ENCODE peak calls at places on chromosomes 6 and 20, in five cellular contexts. One of them, this sample, is unnamed.
A peak's percentile ranks its signal among the peaks of the same experiment; 100 is the strongest.

GRCh38 chr6:138227316-138227781 is 9.1 kb upstream of the PBOV1 start:
- DNase-seq in glutamatergic neuron: no peak
- DNase-seq in stomach: peak; percentile 68
- DNase-seq in fibroblast of lung: no peak
- DNase-seq in CD4-positive, alpha-beta T cell: no peak
- DNase-seq in this sample: no peak

GRCh38 chr6:157265630-157266029 is 57.7 kb downstream of the TMEM242 start:
- DNase-seq in glutamatergic neuron: no peak
- DNase-seq in stomach: no peak
- DNase-seq in fibroblast of lung: no peak
- DNase-seq in CD4-positive, alpha-beta T cell: no peak
- DNase-seq in this sample: no peak

GRCh38 chr6:42562788-42563187 is 1.0 kb upstream of the UBR2 start:
- DNase-seq in glutamatergic neuron: no peak
- DNase-seq in stomach: no peak
- DNase-seq in fibroblast of lung: no peak
- DNase-seq in CD4-positive, alpha-beta T cell: no peak
- DNase-seq in this sample: no peak

GRCh38 chr6:131136021-131136847 is 967 bp downstream of the AKAP7 start:
- DNase-seq in glutamatergic neuron: no peak
- DNase-seq in stomach: no peak
- DNase-seq in fibroblast of lung: peak; percentile 67
- DNase-seq in CD4-positive, alpha-beta T cell: no peak
- DNase-seq in this sample: peak; percentile 28

GRCh38 chr20:24670341-24670821 is 201.0 kb downstream of the SYNDIG1 start:
- DNase-seq in glutamatergic neuron: no peak
- DNase-seq in stomach: no peak
- DNase-seq in fibroblast of lung: no peak
- DNase-seq in CD4-positive, alpha-beta T cell: no peak
- DNase-seq in this sample: no peak

GRCh38 chr6:159989882-159990480 is 21.1 kb downstream of the IGF2R start:
- DNase-seq in glutamatergic neuron: no peak
- DNase-seq in stomach: no peak
- DNase-seq in fibroblast of lung: no peak
- DNase-seq in CD4-positive, alpha-beta T cell: no peak
- DNase-seq in this sample: peak; percentile 46

GRCh38 chr6:15325540-15325955 is 79.7 kb downstream of the JARID2 start:
- DNase-seq in glutamatergic neuron: no peak
- DNase-seq in stomach: no peak
- DNase-seq in fibroblast of lung: no peak
- DNase-seq in CD4-positive, alpha-beta T cell: no peak
- DNase-seq in this sample: no peak

GRCh38 chr6:117591405-117591804 is 10.9 kb downstream of the GOPC start:
- DNase-seq in glutamatergic neuron: no peak
- DNase-seq in stomach: no peak
- DNase-seq in fibroblast of lung: no peak
- DNase-seq in CD4-positive, alpha-beta T cell: no peak
- DNase-seq in this sample: no peak

GRCh38 chr6:169253745-169254238 is at the start of gene THBS2:
- DNase-seq in glutamatergic neuron: peak; percentile 62
- DNase-seq in stomach: no peak
- DNase-seq in fibroblast of lung: peak; percentile 83
- DNase-seq in CD4-positive, alpha-beta T cell: no peak
- DNase-seq in this sample: peak; percentile 92

GRCh38 chr6:26401987-26402658 is at the start of gene BTN3A1:
- DNase-seq in glutamatergic neuron: peak; percentile 42
- DNase-seq in stomach: peak; percentile 60
- DNase-seq in fibroblast of lung: peak; percentile 80
- DNase-seq in CD4-positive, alpha-beta T cell: peak; percentile 53
- DNase-seq in this sample: peak; percentile 72

GRCh38 chr20:35704514-35705261 is 5.5 kb downstream of the ROMO1 start:
- DNase-seq in glutamatergic neuron: no peak
- DNase-seq in stomach: no peak
- DNase-seq in fibroblast of lung: no peak
- DNase-seq in CD4-positive, alpha-beta T cell: no peak
- DNase-seq in this sample: no peak

GRCh38 chr6:43308101-43308989 is at the start of gene CRIP3:
- DNase-seq in glutamatergic neuron: no peak
- DNase-seq in stomach: peak; percentile 34
- DNase-seq in fibroblast of lung: peak; percentile 19
- DNase-seq in CD4-positive, alpha-beta T cell: peak; percentile 38
- DNase-seq in this sample: no peak

GRCh38 chr6:49001856-49002255 is 461.2 kb downstream of the MMUT start:
- DNase-seq in glutamatergic neuron: no peak
- DNase-seq in stomach: no peak
- DNase-seq in fibroblast of lung: peak; percentile 19
- DNase-seq in CD4-positive, alpha-beta T cell: no peak
- DNase-seq in this sample: peak; percentile 37

GRCh38 chr20:23393999-23394775 is 27.1 kb downstream of the NAPB start:
- DNase-seq in glutamatergic neuron: no peak
- DNase-seq in stomach: no peak
- DNase-seq in fibroblast of lung: no peak
- DNase-seq in CD4-positive, alpha-beta T cell: no peak
- DNase-seq in this sample: no peak

GRCh38 chr6:127514396-127515227 is 4.5 kb downstream of the MTCL3 start:
- DNase-seq in glutamatergic neuron: peak; percentile 61
- DNase-seq in stomach: no peak
- DNase-seq in fibroblast of lung: peak; percentile 39
- DNase-seq in CD4-positive, alpha-beta T cell: peak; percentile 50
- DNase-seq in this sample: peak; percentile 16

GRCh38 chr6:157148391-157149323 is 174.7 kb downstream of the TMEM242 start:
- DNase-seq in glutamatergic neuron: no peak
- DNase-seq in stomach: peak; percentile 32
- DNase-seq in fibroblast of lung: peak; percentile 92
- DNase-seq in CD4-positive, alpha-beta T cell: no peak
- DNase-seq in this sample: peak; percentile 92

GRCh38 chr6:140736227-140736626 is 1361.8 kb upstream of the CITED2 start:
- DNase-seq in glutamatergic neuron: no peak
- DNase-seq in stomach: no peak
- DNase-seq in fibroblast of lung: no peak
- DNase-seq in CD4-positive, alpha-beta T cell: no peak
- DNase-seq in this sample: no peak

GRCh38 chr20:53208110-53208908 is 236.2 kb downstream of the TSHZ2 start:
- DNase-seq in glutamatergic neuron: peak; percentile 58
- DNase-seq in stomach: no peak
- DNase-seq in fibroblast of lung: no peak
- DNase-seq in CD4-positive, alpha-beta T cell: no peak
- DNase-seq in this sample: no peak

GRCh38 chr20:33753763-33754162 is 22.0 kb downstream of the ZNF341 start:
- DNase-seq in glutamatergic neuron: no peak
- DNase-seq in stomach: no peak
- DNase-seq in fibroblast of lung: peak; percentile 22
- DNase-seq in CD4-positive, alpha-beta T cell: no peak
- DNase-seq in this sample: peak; percentile 76

GRCh38 chr6:6497976-6498375 is 90.5 kb upstream of the LY86 start:
- DNase-seq in glutamatergic neuron: no peak
- DNase-seq in stomach: no peak
- DNase-seq in fibroblast of lung: no peak
- DNase-seq in CD4-positive, alpha-beta T cell: no peak
- DNase-seq in this sample: no peak

GRCh38 chr6:7262037-7262461 is 51.0 kb downstream of the SSR1 start:
- DNase-seq in glutamatergic neuron: peak; percentile 93
- DNase-seq in stomach: no peak
- DNase-seq in fibroblast of lung: no peak
- DNase-seq in CD4-positive, alpha-beta T cell: no peak
- DNase-seq in this sample: no peak

GRCh38 chr6:113701552-113702254 is 155.4 kb upstream of the MARCKS start:
- DNase-seq in glutamatergic neuron: no peak
- DNase-seq in stomach: no peak
- DNase-seq in fibroblast of lung: no peak
- DNase-seq in CD4-positive, alpha-beta T cell: no peak
- DNase-seq in this sample: no peak

DNA sequence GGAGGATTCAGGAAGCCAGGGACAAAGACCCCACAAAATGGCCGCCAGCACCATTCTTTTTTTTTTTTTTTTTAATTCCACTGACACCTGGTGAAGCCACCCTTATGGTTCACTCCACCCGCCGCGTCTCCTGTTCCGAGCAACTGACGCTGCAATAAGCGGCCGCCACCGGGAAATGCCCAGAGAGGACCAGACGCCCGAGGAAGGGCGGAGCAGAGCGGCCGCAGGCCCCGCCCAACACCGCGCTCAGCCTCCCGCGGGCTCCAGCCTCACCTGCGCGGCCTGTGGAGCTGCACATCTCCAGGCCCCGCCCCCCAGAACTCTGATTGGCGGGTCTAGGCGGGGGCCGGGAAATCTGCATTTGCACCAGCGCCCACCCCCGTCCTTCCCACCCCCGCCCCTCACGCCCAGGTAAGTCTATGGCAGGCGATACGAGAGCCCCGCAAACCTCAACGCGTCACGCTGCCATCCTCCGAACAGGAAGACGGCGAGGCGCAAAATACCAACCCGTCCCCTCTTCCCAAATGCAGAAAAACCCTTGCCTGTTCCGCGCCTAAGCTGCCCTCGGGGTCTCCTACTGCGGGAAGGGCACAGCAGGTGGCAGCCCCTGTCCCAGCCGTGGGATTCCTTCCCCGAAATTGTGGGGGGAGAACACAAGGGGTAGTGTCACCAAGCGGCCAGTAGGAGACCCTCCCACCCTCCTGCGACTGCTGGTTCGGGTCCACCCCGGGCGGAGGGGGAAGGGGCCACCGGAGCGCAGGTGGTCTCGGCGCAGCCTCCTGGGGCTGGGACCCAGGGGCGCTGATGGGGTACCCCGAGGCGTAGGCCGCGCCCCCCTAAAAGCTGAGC is 948 bp downstream of the ATP9A start:
- DNase-seq in glutamatergic neuron: peak; percentile 87
- DNase-seq in stomach: peak; percentile 92
- DNase-seq in fibroblast of lung: peak; percentile 25
- DNase-seq in CD4-positive, alpha-beta T cell: no peak
- DNase-seq in this sample: no peak
- TF ChIP-seq CTCF in glutamatergic neuron: peak; percentile 83
- TF ChIP-seq CTCF in stomach: no peak
- TF ChIP-seq CTCF in fibroblast of lung: peak; percentile 22
- TF ChIP-seq CTCF in CD4-positive, alpha-beta T cell: no peak
- TF ChIP-seq CTCF in this sample: peak; percentile 64

DNA sequence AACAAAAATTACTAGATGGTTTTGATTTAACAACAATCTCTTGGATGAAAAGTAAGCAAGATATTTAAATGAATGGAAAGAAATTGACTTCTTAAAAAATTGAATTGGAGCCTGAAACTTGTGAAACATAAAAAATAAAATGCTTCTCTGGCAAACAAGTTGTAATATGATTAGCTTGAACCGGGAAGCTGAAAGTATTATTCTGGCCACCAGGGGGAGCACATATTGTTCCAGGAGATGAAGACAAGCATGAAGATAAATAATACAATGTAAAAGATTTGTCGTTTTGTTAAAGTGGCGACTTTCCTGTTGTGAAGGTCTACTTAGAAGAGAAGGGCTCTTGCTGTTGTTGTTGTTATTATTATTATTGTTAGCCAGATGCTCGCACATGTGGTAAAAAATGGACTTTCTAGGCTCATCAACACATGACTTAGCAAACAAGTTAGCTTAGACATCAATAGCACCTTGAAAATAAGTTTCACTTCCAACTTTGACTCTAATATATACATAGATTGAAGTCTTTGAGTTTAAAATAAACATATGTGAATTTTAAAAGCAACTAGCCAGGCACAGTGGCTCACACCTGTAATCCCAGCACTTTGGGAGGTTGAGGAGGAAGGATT is 14.2 kb downstream of the PAX1 start:
- DNase-seq in glutamatergic neuron: peak; percentile 76
- DNase-seq in stomach: peak; percentile 51
- DNase-seq in fibroblast of lung: peak; percentile 68
- DNase-seq in CD4-positive, alpha-beta T cell: no peak
- DNase-seq in this sample: peak; percentile 50
- TF ChIP-seq CTCF in glutamatergic neuron: peak; percentile 96
- TF ChIP-seq CTCF in stomach: peak; percentile 47
- TF ChIP-seq CTCF in fibroblast of lung: peak; percentile 65
- TF ChIP-seq CTCF in CD4-positive, alpha-beta T cell: peak; percentile 91
- TF ChIP-seq CTCF in this sample: peak; percentile 91

GRCh38 chr20:20665933-20666332 is 46.5 kb downstream of the RALGAPA2 start:
- DNase-seq in glutamatergic neuron: no peak
- DNase-seq in stomach: no peak
- DNase-seq in fibroblast of lung: no peak
- DNase-seq in CD4-positive, alpha-beta T cell: no peak
- DNase-seq in this sample: no peak

GRCh38 chr20:20665200-20665599 is 47.2 kb downstream of the RALGAPA2 start:
- DNase-seq in glutamatergic neuron: no peak
- DNase-seq in stomach: no peak
- DNase-seq in fibroblast of lung: no peak
- DNase-seq in CD4-positive, alpha-beta T cell: no peak
- DNase-seq in this sample: no peak

GRCh38 chr20:20663841-20664240 is 48.6 kb downstream of the RALGAPA2 start:
- DNase-seq in glutamatergic neuron: no peak
- DNase-seq in stomach: no peak
- DNase-seq in fibroblast of lung: no peak
- DNase-seq in CD4-positive, alpha-beta T cell: no peak
- DNase-seq in this sample: no peak

GRCh38 chr20:20666359-20666758 is 46.1 kb downstream of the RALGAPA2 start:
- DNase-seq in glutamatergic neuron: no peak
- DNase-seq in stomach: no peak
- DNase-seq in fibroblast of lung: no peak
- DNase-seq in CD4-positive, alpha-beta T cell: no peak
- DNase-seq in this sample: no peak

DNA sequence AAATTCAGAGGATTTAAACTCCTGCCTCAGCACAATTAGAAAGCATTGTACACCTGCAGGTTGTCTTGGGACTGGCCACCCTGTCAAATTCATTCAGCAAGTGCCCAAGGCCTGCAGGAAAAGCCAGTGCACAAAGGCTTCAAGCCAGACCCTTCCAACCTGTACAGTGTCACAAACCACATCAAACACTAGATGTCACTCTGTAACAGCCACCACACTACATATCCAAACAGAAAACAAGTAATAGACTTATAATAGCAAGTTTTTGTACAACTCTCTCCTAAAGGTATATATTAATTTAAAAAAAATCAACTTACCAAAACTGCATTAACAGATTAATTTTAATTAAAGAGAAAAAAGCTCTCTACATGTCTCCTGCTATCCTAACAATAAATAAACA is 47.6 kb downstream of the RALGAPA2 start:
- DNase-seq in glutamatergic neuron: no peak
- DNase-seq in stomach: no peak
- DNase-seq in fibroblast of lung: peak; percentile 31
- DNase-seq in CD4-positive, alpha-beta T cell: no peak
- DNase-seq in this sample: peak; percentile 16
- TF ChIP-seq CTCF in glutamatergic neuron: peak; percentile 34
- TF ChIP-seq CTCF in stomach: peak; percentile 47
- TF ChIP-seq CTCF in fibroblast of lung: no peak
- TF ChIP-seq CTCF in CD4-positive, alpha-beta T cell: peak; percentile 41
- TF ChIP-seq CTCF in this sample: peak; percentile 61

GRCh38 chr20:12177657-12178293 is 260.1 kb downstream of the BTBD3 start:
- DNase-seq in glutamatergic neuron: no peak
- DNase-seq in stomach: no peak
- DNase-seq in fibroblast of lung: no peak
- DNase-seq in CD4-positive, alpha-beta T cell: no peak
- DNase-seq in this sample: no peak

GRCh38 chr20:12171927-12172581 is 254.4 kb downstream of the BTBD3 start:
- DNase-seq in glutamatergic neuron: no peak
- DNase-seq in stomach: no peak
- DNase-seq in fibroblast of lung: peak; percentile 89
- DNase-seq in CD4-positive, alpha-beta T cell: no peak
- DNase-seq in this sample: no peak

GRCh38 chr20:12175538-12175937 is 257.8 kb downstream of the BTBD3 start:
- DNase-seq in glutamatergic neuron: no peak
- DNase-seq in stomach: no peak
- DNase-seq in fibroblast of lung: no peak
- DNase-seq in CD4-positive, alpha-beta T cell: no peak
- DNase-seq in this sample: no peak

GRCh38 chr20:12170406-12170805 is 252.7 kb downstream of the BTBD3 start:
- DNase-seq in glutamatergic neuron: no peak
- DNase-seq in stomach: no peak
- DNase-seq in fibroblast of lung: no peak
- DNase-seq in CD4-positive, alpha-beta T cell: no peak
- DNase-seq in this sample: no peak

GRCh38 chr20:12173333-12173732 is 255.6 kb downstream of the BTBD3 start:
- DNase-seq in glutamatergic neuron: no peak
- DNase-seq in stomach: no peak
- DNase-seq in fibroblast of lung: no peak
- DNase-seq in CD4-positive, alpha-beta T cell: no peak
- DNase-seq in this sample: no peak
- TF ChIP-seq CTCF in glutamatergic neuron: no peak
- TF ChIP-seq CTCF in stomach: no peak
- TF ChIP-seq CTCF in fibroblast of lung: no peak
- TF ChIP-seq CTCF in CD4-positive, alpha-beta T cell: no peak
- TF ChIP-seq CTCF in this sample: no peak

This sample was measured in HFFc6.